ENCODE peak calls at places on chromosomes 12 and 14, in eight cellular contexts. K is breast epithelium, B is prostate gland, Q is tibial nerve, C is uterus, F is body of pancreas, D is esophagus squamous epithelium, R is HepG2. T is an unnamed sample.

GRCh38 chr14:95255487-95255886 is 64.2 kb downstream of the CLMN start:
- DNase-seq in K (peak; percentile 80), B (peak; percentile 42), Q (peak; percentile 45), C (peak; percentile 63), F (peak; percentile 72), D (no peak), R (no peak), T (peak; percentile 22)

GRCh38 chr12:106064622-106065021 is 74.1 kb downstream of the NUAK1 start:
- DNase-seq in K (no peak), B (no peak), Q (no peak), C (no peak), F (no peak), D (no peak), R (no peak), T (no peak)

GRCh38 chr12:75852143-75852542 is 179.4 kb downstream of the PHLDA1 start:
- DNase-seq in K (no peak), B (no peak), Q (no peak), C (no peak), F (no peak), D (no peak), R (no peak), T (no peak)

GRCh38 chr12:44247588-44247987 is 411.7 kb downstream of the TMEM117 start:
- DNase-seq in K (no peak), B (no peak), Q (no peak), C (no peak), F (no peak), D (no peak), R (no peak), T (no peak)

GRCh38 chr12:120230326-120230973 is 29.5 kb upstream of the RPLP0 start:
- DNase-seq in K (no peak), B (peak; percentile 44), Q (peak; percentile 61), C (peak; percentile 79), F (peak; percentile 70), D (no peak), R (peak; percentile 89), T (peak; percentile 94)

GRCh38 chr12:93813972-93814821 is 137.0 kb downstream of the CRADD start:
- DNase-seq in K (peak; percentile 72), B (peak; percentile 93), Q (peak; percentile 76), C (peak; percentile 81), F (peak; percentile 76), D (no peak), R (peak; percentile 43), T (peak; percentile 64)

GRCh38 chr12:59067068-59067467 is 146.8 kb upstream of the LRIG3 start:
- DNase-seq in K (no peak), B (no peak), Q (no peak), C (no peak), F (no peak), D (no peak), R (no peak), T (no peak)

GRCh38 chr12:11496157-11496851 is 100.9 kb upstream of the PRB2 start:
- DNase-seq in K (no peak), B (no peak), Q (no peak), C (no peak), F (no peak), D (no peak), R (no peak), T (no peak)

GRCh38 chr12:43807361-43807760 is 1.2 kb upstream of the TWF1 start:
- DNase-seq in K (no peak), B (no peak), Q (no peak), C (no peak), F (no peak), D (no peak), R (no peak), T (no peak)

GRCh38 chr12:119296535-119296934 is 38.0 kb upstream of the CCDC60 start:
- DNase-seq in K (no peak), B (peak; percentile 6), Q (no peak), C (no peak), F (no peak), D (no peak), R (no peak), T (no peak)

GRCh38 chr12:108247130-108247529 is 92.0 kb downstream of the CMKLR1 start:
- DNase-seq in K (no peak), B (no peak), Q (no peak), C (no peak), F (no peak), D (no peak), R (no peak), T (no peak)

GRCh38 chr14:83058068-83058467 is 1524.4 kb upstream of the SEL1L start:
- DNase-seq in K (no peak), B (no peak), Q (no peak), C (no peak), F (no peak), D (no peak), R (no peak), T (no peak)

GRCh38 chr12:116454950-116455447 is 104.2 kb upstream of the MAP1LC3B2 start:
- DNase-seq in K (no peak), B (no peak), Q (no peak), C (no peak), F (no peak), D (no peak), R (no peak), T (no peak)

GRCh38 chr14:68777644-68778043 is 15.2 kb downstream of the ZFP36L1 start:
- DNase-seq in K (no peak), B (no peak), Q (no peak), C (no peak), F (no peak), D (no peak), R (no peak), T (peak; percentile 7)

GRCh38 chr14:78325911-78326310 is 155.7 kb downstream of the NRXN3 start:
- DNase-seq in K (no peak), B (no peak), Q (no peak), C (no peak), F (no peak), D (no peak), R (no peak), T (no peak)

GRCh38 chr14:104993306-104993705 is 7.7 kb downstream of the CLBA1 start:
- DNase-seq in K (no peak), B (no peak), Q (no peak), C (no peak), F (no peak), D (no peak), R (no peak), T (no peak)

GRCh38 chr14:68976160-68977067 is 2.7 kb downstream of the ACTN1 start:
- DNase-seq in K (no peak), B (no peak), Q (no peak), C (peak; percentile 75), F (peak; percentile 28), D (no peak), R (peak; percentile 77), T (no peak)

GRCh38 chr12:45914090-45914489 is 76.3 kb downstream of the SCAF11 start:
- DNase-seq in K (no peak), B (no peak), Q (no peak), C (no peak), F (no peak), D (no peak), R (no peak), T (no peak)

GRCh38 chr14:56145965-56146364 is 27.8 kb downstream of the PELI2 start:
- DNase-seq in K (no peak), B (no peak), Q (no peak), C (no peak), F (no peak), D (no peak), R (no peak), T (no peak)

GRCh38 chr12:6469092-6469491 is 1.4 kb downstream of the VAMP1 start:
- DNase-seq in K (no peak), B (no peak), Q (no peak), C (no peak), F (no peak), D (no peak), R (no peak), T (peak; percentile 63)

GRCh38 chr12:45290218-45290609 is 74.3 kb downstream of the ANO6 start:
- DNase-seq in K (no peak), B (no peak), Q (no peak), C (no peak), F (no peak), D (no peak), R (no peak), T (no peak)

GRCh38 chr12:51591020-51591901 is at the start of gene SCN8A:
- DNase-seq in K (no peak), B (peak; percentile 17), Q (no peak), C (no peak), F (peak; percentile 45), D (no peak), R (no peak), T (peak; percentile 40)

GRCh38 chr12:75913502-75914110 is 118.0 kb downstream of the PHLDA1 start:
- DNase-seq in K (no peak), B (no peak), Q (no peak), C (no peak), F (peak; percentile 38), D (no peak), R (no peak), T (no peak)

GRCh38 chr12:109581856-109582255 is 8.3 kb downstream of the MVK start:
- DNase-seq in K (no peak), B (peak; percentile 46), Q (no peak), C (no peak), F (no peak), D (no peak), R (no peak), T (no peak)
- H3K27ac ChIP-seq in K (peak overlapping the region; percentile 87), B (no peak overlapping the region), Q (peak overlapping the region; percentile 32), C (no peak overlapping the region), F (no peak overlapping the region), D (peak overlapping the region; percentile 35), R (no peak overlapping the region), T (no peak overlapping the region)

GRCh38 chr12:132006056-132006680 is 56.4 kb downstream of the EP400 start:
- DNase-seq in K (no peak), B (no peak), Q (no peak), C (no peak), F (no peak), D (no peak), R (no peak), T (peak; percentile 95)
- H3K36me3 ChIP-seq in K (peaks cover 6% of the 10 kb centered on the region), B (peaks cover 11% of the 10 kb centered on the region), Q (no peaks in the 10 kb centered on the region), C (no peaks in the 10 kb centered on the region), F (peaks cover 21% of the 10 kb centered on the region), D (peaks cover 7% of the 10 kb centered on the region), R (peaks cover 41% of the 10 kb centered on the region), T (peaks cover 28% of the 10 kb centered on the region)

GRCh38 chr14:89416002-89416995 is 734 bp downstream of the FOXN3 start:
- DNase-seq in K (peak; percentile 99), B (peak; percentile 99), Q (peak; percentile 99), C (peak; percentile 99), F (peak; percentile 96), D (peak; percentile 74), R (peak; percentile 96), T (peak; percentile 97)

GRCh38 chr14:89417469-89418225 is 614 bp upstream of the FOXN3 start:
- DNase-seq in K (peak; percentile 60), B (peak; percentile 78), Q (peak; percentile 59), C (peak; percentile 60), F (peak; percentile 57), D (peak; percentile 62), R (peak; percentile 74), T (peak; percentile 63)

GRCh38 chr14:89418976-89419375 is 1.9 kb upstream of the FOXN3 start:
- DNase-seq in K (no peak), B (no peak), Q (no peak), C (no peak), F (no peak), D (no peak), R (no peak), T (no peak)

GRCh38 chr14:89418452-89418851 is 1.4 kb upstream of the FOXN3 start:
- DNase-seq in K (no peak), B (no peak), Q (no peak), C (no peak), F (no peak), D (no peak), R (no peak), T (no peak)

GRCh38 chr14:89417111-89417468 is at the start of gene FOXN3:
- DNase-seq in K (peak; percentile 94), B (peak; percentile 92), Q (peak; percentile 89), C (peak; percentile 91), F (peak; percentile 93), D (peak; percentile 72), R (peak; percentile 86), T (peak; percentile 93)
- TF ChIP-seq POLR2A in K (no peak), B (peak; percentile 52), Q (peak; percentile 69), C (peak; percentile 69), F (peak; percentile 41), D (no peak), R (no peak), T (peak; percentile 61)

GRCh38 chr12:10031771-10032175 is 1.3 kb downstream of the CLEC9A start:
- DNase-seq in K (no peak), B (no peak), Q (no peak), C (no peak), F (no peak), D (no peak), R (no peak), T (no peak)
- H3K27ac ChIP-seq in K (no peak overlapping the region), B (no peak overlapping the region), Q (no peak overlapping the region), C (no peak overlapping the region), F (no peak overlapping the region), D (no peak overlapping the region), R (no peak overlapping the region), T (no peak overlapping the region)